ENCODE peak calls at places on chromosomes 1 and 21, in five cellular contexts. T is H1, Z is neuronal stem cell, N is trophoblast cell, G is mesenchymal stem cell. O is an unnamed sample.

GRCh38 chr1:167599839-167600581 is 30.0 kb upstream of the RCSD1 start:
- DNase-seq in T (no peak), Z (no peak), N (peak; percentile 38), G (peak; percentile 55), O (no peak)

GRCh38 chr21:31405638-31406037 is 61.6 kb upstream of the TIAM1 start:
- DNase-seq in T (no peak), Z (no peak), N (no peak), G (no peak), O (no peak)

GRCh38 chr1:24954631-24955030 is 24.6 kb upstream of the RUNX3 start:
- DNase-seq in T (no peak), Z (no peak), N (no peak), G (no peak), O (no peak)

GRCh38 chr1:204123376-204123775 is 28.5 kb downstream of the ETNK2 start:
- DNase-seq in T (peak; percentile 85), Z (no peak), N (no peak), G (no peak), O (peak; percentile 72)

GRCh38 chr1:76291186-76291585 is 216.6 kb downstream of the ST6GALNAC3 start:
- DNase-seq in T (no peak), Z (no peak), N (no peak), G (no peak), O (no peak)

GRCh38 chr1:177091036-177091435 is 73.5 kb downstream of the ASTN1 start:
- DNase-seq in T (no peak), Z (no peak), N (no peak), G (no peak), O (no peak)

GRCh38 chr1:206048582-206048981 is 4.4 kb upstream of the RHEX start:
- DNase-seq in T (no peak), Z (no peak), N (no peak), G (no peak), O (no peak)

GRCh38 chr1:66711420-66711819 is 40.8 kb upstream of the DYNLT5 start:
- DNase-seq in T (no peak), Z (no peak), N (peak; percentile 12), G (peak; percentile 38), O (no peak)

GRCh38 chr1:111963985-111964738 is 25.3 kb downstream of the KCND3 start:
- DNase-seq in T (no peak), Z (no peak), N (no peak), G (no peak), O (peak; percentile 44)

GRCh38 chr21:31162827-31163226 is 124.6 kb upstream of the KRTAP19-8 start:
- DNase-seq in T (no peak), Z (no peak), N (no peak), G (peak; percentile 79), O (no peak)

GRCh38 chr1:16458801-16459200 is 18.3 kb downstream of the NECAP2 start:
- DNase-seq in T (no peak), Z (no peak), N (no peak), G (no peak), O (no peak)

GRCh38 chr1:229430761-229431269 is 3.1 kb downstream of the ACTA1 start:
- DNase-seq in T (peak; percentile 95), Z (peak; percentile 50), N (peak; percentile 64), G (peak; percentile 51), O (peak; percentile 88)

GRCh38 chr1:162873671-162874666 is 13.0 kb upstream of the CCDC190 start:
- DNase-seq in T (no peak), Z (no peak), N (no peak), G (no peak), O (no peak)

GRCh38 chr1:236282719-236283118 is 961 bp upstream of the ERO1B start:
- DNase-seq in T (no peak), Z (no peak), N (no peak), G (no peak), O (no peak)

GRCh38 chr1:235275836-235276235 is 52.1 kb downstream of the ARID4B start:
- DNase-seq in T (no peak), Z (no peak), N (no peak), G (no peak), O (no peak)

GRCh38 chr1:220521755-220522154 is 6.2 kb upstream of the MARK1 start:
- DNase-seq in T (no peak), Z (no peak), N (no peak), G (no peak), O (no peak)

GRCh38 chr1:4700801-4701200 is 46.4 kb downstream of the AJAP1 start:
- DNase-seq in T (no peak), Z (no peak), N (no peak), G (no peak), O (no peak)

GRCh38 chr1:219813344-219813743 is 115.0 kb downstream of the SLC30A10 start:
- DNase-seq in T (no peak), Z (no peak), N (no peak), G (no peak), O (no peak)

GRCh38 chr1:107277022-107277421 is 136.2 kb downstream of the NTNG1 start:
- DNase-seq in T (peak; percentile 54), Z (peak; percentile 37), N (peak; percentile 72), G (peak; percentile 45), O (peak; percentile 64)

GRCh38 chr1:119253366-119253765 is 112.9 kb upstream of the WARS2 start:
- DNase-seq in T (no peak), Z (no peak), N (no peak), G (no peak), O (no peak)

GRCh38 chr1:164092603-164093353 is 466.2 kb upstream of the PBX1 start:
- DNase-seq in T (peak; percentile 59), Z (no peak), N (peak; percentile 1), G (no peak), O (no peak)

GRCh38 chr1:93152835-93153234 is 27.4 kb downstream of the TMED5 start:
- DNase-seq in T (no peak), Z (no peak), N (no peak), G (no peak), O (no peak)

GRCh38 chr21:42081931-42082381 is 10.8 kb downstream of the UMODL1 start:
- DNase-seq in T (no peak), Z (no peak), N (no peak), G (no peak), O (no peak)

GRCh38 chr1:101178341-101178687 is 58.5 kb upstream of the S1PR1 start:
- DNase-seq in T (no peak), Z (no peak), N (no peak), G (no peak), O (no peak)

GRCh38 chr21:15841856-15842564 is 112.2 kb downstream of the USP25 start:
- DNase-seq in T (no peak), Z (no peak), N (peak; percentile 56), G (peak; percentile 26), O (no peak)

GRCh38 chr1:172154571-172154970 is 265.9 kb upstream of the C1orf105 start:
- DNase-seq in T (no peak), Z (no peak), N (no peak), G (peak; percentile 85), O (no peak)

GRCh38 chr1:87939486-87939885 is 610.8 kb downstream of the LMO4 start:
- DNase-seq in T (no peak), Z (no peak), N (peak; percentile 55), G (no peak), O (no peak)

GRCh38 chr1:197269053-197269452 is 1.0 kb downstream of the CRB1 start:
- DNase-seq in T (no peak), Z (no peak), N (no peak), G (no peak), O (no peak)

GRCh38 chr21:29297483-29298347 is 1.0 kb upstream of the BACH1 start:
- DNase-seq in T (no peak), Z (no peak), N (no peak), G (no peak), O (no peak)

GRCh38 chr1:118147542-118147941 is 37.5 kb downstream of the SPAG17 start:
- DNase-seq in T (no peak), Z (no peak), N (peak; percentile 94), G (peak; percentile 43), O (no peak)

GRCh38 chr1:43222876-43223275 is 46.9 kb upstream of the TMEM125 start:
- DNase-seq in T (no peak), Z (no peak), N (no peak), G (no peak), O (no peak)
- H2BK12ac ChIP-seq in T (no peak overlapping the region), Z (no peak overlapping the region), N (no peak overlapping the region), G (no peak overlapping the region), O (no peak overlapping the region)

GRCh38 chr1:154628122-154628405 is 20.1 kb upstream of the ADAR start:
- DNase-seq in T (no peak), Z (no peak), N (no peak), G (no peak), O (no peak)
- H4K91ac ChIP-seq in T (no peak overlapping the region), Z (no peak overlapping the region), N (peak overlapping the region; percentile 36), G (no peak overlapping the region), O (no peak overlapping the region)

DNA sequence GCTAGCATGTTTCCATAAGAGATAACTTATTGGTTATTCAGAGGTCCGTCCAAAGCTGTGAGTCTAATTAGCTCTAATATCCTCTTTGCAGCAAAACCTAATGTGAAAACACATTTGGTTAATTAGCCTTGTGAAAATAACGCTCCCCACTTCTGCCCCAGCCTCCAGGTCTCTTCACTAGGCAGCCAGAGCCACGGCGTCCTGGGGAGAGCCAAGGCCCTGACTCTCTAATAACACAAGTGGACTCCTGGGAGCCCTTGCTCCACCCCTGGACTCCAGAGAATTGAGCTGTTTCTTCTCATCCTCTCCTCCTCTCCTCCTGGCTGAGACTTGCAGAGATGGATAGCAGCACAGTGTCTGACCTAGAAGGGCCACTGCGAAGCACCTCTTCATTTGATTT is 78.8 kb downstream of the CCDC185 start:
- DNase-seq in T (no peak), Z (no peak), N (no peak), G (no peak), O (no peak)
- H2BK12ac ChIP-seq in T (no peak overlapping the region), Z (no peak overlapping the region), N (no peak overlapping the region), G (no peak overlapping the region), O (no peak overlapping the region)

GRCh38 chr21:34548782-34549376 is 36.9 kb upstream of the KCNE1 start:
- DNase-seq in T (no peak), Z (no peak), N (peak; percentile 58), G (no peak), O (no peak)

GRCh38 chr21:34554227-34554626 is 42.2 kb upstream of the KCNE1 start:
- DNase-seq in T (no peak), Z (no peak), N (no peak), G (no peak), O (no peak)

GRCh38 chr21:34550400-34550799 is 38.4 kb upstream of the KCNE1 start:
- DNase-seq in T (no peak), Z (no peak), N (no peak), G (no peak), O (no peak)

GRCh38 chr21:34553199-34553952 is 41.4 kb upstream of the KCNE1 start:
- DNase-seq in T (no peak), Z (no peak), N (peak; percentile 65), G (peak; percentile 77), O (no peak)

DNA sequence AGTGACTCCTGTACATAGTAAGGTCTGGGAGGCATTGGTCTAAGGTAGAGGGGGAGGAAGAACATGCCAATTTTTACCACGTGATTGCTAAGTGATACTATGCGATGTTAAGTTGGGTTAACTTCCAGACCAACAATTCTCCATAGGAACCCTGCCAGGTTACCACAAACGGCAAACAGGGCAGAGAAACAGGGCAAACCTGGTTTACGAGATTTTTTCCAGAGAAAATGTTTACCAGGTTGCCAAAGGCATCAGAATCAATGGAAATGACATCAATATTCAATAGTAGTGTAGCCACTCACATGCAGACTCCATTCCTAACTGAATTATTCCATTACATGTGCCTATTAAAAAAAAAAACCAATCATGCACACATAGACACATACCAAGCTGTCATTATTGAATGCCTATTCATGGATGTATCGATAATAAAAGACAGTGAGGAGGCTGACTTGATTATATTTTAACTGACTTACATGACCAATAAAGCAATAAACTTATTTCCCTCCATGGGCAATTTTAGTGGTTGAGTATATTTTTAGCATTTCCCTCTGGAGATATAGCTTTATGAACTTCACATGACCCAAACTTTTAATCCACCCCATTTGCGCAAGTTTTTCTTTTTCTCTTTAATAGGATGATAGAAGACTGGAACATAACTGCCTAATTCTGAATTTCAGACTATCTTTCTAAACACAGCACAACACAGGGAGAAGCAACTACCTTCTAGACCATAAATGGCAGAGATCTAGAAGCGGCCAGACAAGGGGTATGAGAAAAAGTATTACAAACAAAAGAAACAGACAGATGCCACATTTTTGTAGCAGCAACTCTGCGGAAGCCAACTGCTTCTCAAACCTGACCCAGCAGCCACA is 40.6 kb upstream of the KCNE1 start:
- DNase-seq in T (no peak), Z (no peak), N (peak; percentile 90), G (peak; percentile 19), O (no peak)
- H4K91ac ChIP-seq in T (no peak overlapping the region), Z (no peak overlapping the region), N (no peak overlapping the region), G (no peak overlapping the region), O (no peak overlapping the region)

O was measured in H9.